ENCODE peak calls at places on chromosomes 16 and 17, in eight cellular contexts. E is RCC 7860; A is activated T-cell treated with anti-CD3 and anti-CD28 coated beads for 1 hour; K is uterus; B is GDM1; V is activated CD8-positive, alpha-beta memory T cell treated with anti-CD3 and anti-CD28 coated beads for 48 hours; J is ecto neural progenitor cell; Z is EL. Y is an unnamed sample.

GRCh38 chr17:18008496-18009268 is 30.3 kb downstream of the ATPAF2 start:
- DNase-seq in K (no peak), V (no peak), A (no peak), J (no peak), E (peak), Z (peak), B (no peak), Y (no peak)

GRCh38 chr17:2755941-2756724 is 6.7 kb upstream of the CCDC92B start:
- DNase-seq in J (peak), B (no peak), Z (no peak), V (no peak), E (no peak), A (no peak), K (no peak), Y (no peak)

GRCh38 chr16:81500833-81501521 is 56.4 kb downstream of the CMIP start:
- DNase-seq in K (no peak), B (no peak), E (peak), A (no peak), J (no peak), Z (peak), V (no peak), Y (no peak)

GRCh38 chr17:37607637-37608368 is 1.4 kb downstream of the SYNRG start:
- DNase-seq in J (no peak), Z (no peak), V (no peak), E (no peak), A (peak), K (no peak), B (no peak), Y (no peak)

GRCh38 chr16:19316846-19317245 is 31.3 kb downstream of the CLEC19A start:
- DNase-seq in A (no peak), B (no peak), K (no peak), J (no peak), V (no peak), Z (no peak), E (no peak), Y (no peak)

GRCh38 chr17:72711531-72712310 is 380.8 kb downstream of the SLC39A11 start:
- DNase-seq in V (no peak), A (no peak), Z (no peak), B (no peak), E (no peak), K (no peak), J (no peak), Y (no peak)

GRCh38 chr17:28613916-28614315 is at the start of gene RSKR:
- DNase-seq in A (no peak), Z (no peak), V (no peak), B (no peak), E (no peak), K (no peak), J (no peak), Y (no peak)

GRCh38 chr16:52597772-52598483 is 51.0 kb upstream of the TOX3 start:
- DNase-seq in A (no peak), E (no peak), B (no peak), K (no peak), V (no peak), J (no peak), Z (no peak), Y (no peak)

GRCh38 chr16:57941016-57941656 is 29.8 kb downstream of the CNGB1 start:
- DNase-seq in V (no peak), K (no peak), J (no peak), A (no peak), Z (no peak), E (peak), B (no peak), Y (no peak)

GRCh38 chr17:78905111-78905510 is 2.1 kb upstream of the CEP295NL start:
- DNase-seq in Z (peak), E (no peak), K (no peak), J (no peak), A (no peak), V (no peak), B (no peak), Y (no peak)

Y was measured in type B pancreatic cell.